ENCODE peak calls at places on chromosome 10, in six cellular contexts. F, Z, S, J, C and G are unnamed samples.

GRCh38 chr10:103021150-103021896 is 103.2 kb downstream of the CNNM2 start:
- DNase-seq in F (peak; percentile 44), Z (no peak), S (no peak), J (peak; percentile 9), C (peak; percentile 3), G (no peak)

GRCh38 chr10:74047304-74047703 is 49.4 kb downstream of the VCL start:
- DNase-seq in F (no peak), Z (no peak), S (peak; percentile 94), J (no peak), C (peak; percentile 80), G (no peak)

GRCh38 chr10:323651-324293 is 188.5 kb downstream of the ZMYND11 start:
- DNase-seq in F (no peak), Z (peak; percentile 72), S (peak; percentile 97), J (no peak), C (peak; percentile 97), G (no peak)

GRCh38 chr10:7218974-7219373 is 191.9 kb downstream of the SFMBT2 start:
- DNase-seq in F (peak; percentile 57), Z (no peak), S (peak; percentile 17), J (no peak), C (peak; percentile 52), G (no peak)

GRCh38 chr10:11227103-11227502 is 209.4 kb downstream of the CELF2 start:
- DNase-seq in F (no peak), Z (no peak), S (no peak), J (no peak), C (no peak), G (no peak)

GRCh38 chr10:32983333-32983909 is 25.4 kb upstream of the ITGB1 start:
- DNase-seq in F (peak; percentile 94), Z (peak; percentile 84), S (peak; percentile 97), J (no peak), C (peak; percentile 98), G (peak; percentile 58)

GRCh38 chr10:25061711-25062455 is 45.5 kb downstream of the THNSL1 start:
- DNase-seq in F (no peak), Z (no peak), S (peak; percentile 20), J (no peak), C (peak; percentile 78), G (no peak)

GRCh38 chr10:113539789-113540188 is 13.1 kb upstream of the HABP2 start:
- DNase-seq in F (no peak), Z (no peak), S (peak; percentile 36), J (no peak), C (peak; percentile 67), G (no peak)

GRCh38 chr10:64573625-64574325 is 1052.6 kb downstream of the REEP3 start:
- DNase-seq in F (no peak), Z (no peak), S (no peak), J (no peak), C (no peak), G (no peak)

GRCh38 chr10:94997763-94998174 is 59.3 kb downstream of the CYP2C9 start:
- DNase-seq in F (peak; percentile 81), Z (no peak), S (no peak), J (peak; percentile 23), C (no peak), G (no peak)
- H3K9ac ChIP-seq in F (no peak overlapping the region), Z (no peak overlapping the region), S (no peak overlapping the region), J (no peak overlapping the region), C (no peak overlapping the region), G (no peak overlapping the region)

DNA sequence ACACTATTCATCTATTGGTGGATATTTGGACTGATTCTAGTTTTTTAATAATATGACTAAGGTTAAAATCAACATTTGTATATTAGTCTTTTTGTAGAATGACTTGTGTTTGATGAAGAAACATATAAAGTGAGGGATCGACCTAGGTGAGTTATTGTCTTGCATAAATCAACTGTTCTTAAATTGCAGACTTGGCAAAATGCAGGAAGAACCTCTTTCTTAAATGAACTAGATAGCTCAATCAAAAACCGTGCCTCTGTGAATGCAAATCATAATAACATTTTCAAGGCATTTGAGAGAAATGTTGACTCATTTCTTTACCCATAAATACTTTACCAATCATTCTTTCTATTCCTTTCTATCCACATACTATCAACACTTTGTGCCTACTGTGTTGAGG is 101.5 kb upstream of the ANK3 start:
- DNase-seq in F (no peak), Z (no peak), S (no peak), J (no peak), C (no peak), G (no peak)
- H3K4me2 ChIP-seq in F (no peak overlapping the region), Z (no peak overlapping the region), S (no peak overlapping the region), J (no peak overlapping the region), C (no peak overlapping the region), G (no peak overlapping the region)

GRCh38 chr10:77505431-77506334 is 131.9 kb downstream of the KCNMA1 start:
- DNase-seq in F (peak; percentile 54), Z (peak; percentile 68), S (peak; percentile 91), J (no peak), C (peak; percentile 96), G (no peak)
- H3K9ac ChIP-seq in F (no peak overlapping the region), Z (peak overlapping the region; percentile 34), S (no peak overlapping the region), J (no peak overlapping the region), C (no peak overlapping the region), G (no peak overlapping the region)

GRCh38 chr10:62052276-62052675 is 150.8 kb downstream of the ARID5B start:
- DNase-seq in F (no peak), Z (no peak), S (no peak), J (no peak), C (no peak), G (no peak)
- H3K4me2 ChIP-seq in F (no peak overlapping the region), Z (no peak overlapping the region), S (peak overlapping the region; percentile 100), J (no peak overlapping the region), C (peak overlapping the region; percentile 80), G (no peak overlapping the region)

GRCh38 chr10:126198681-126199080 is 189.6 kb downstream of the ADAM12 start:
- DNase-seq in F (no peak), Z (no peak), S (no peak), J (no peak), C (peak; percentile 38), G (no peak)
- H3K9ac ChIP-seq in F (no peak overlapping the region), Z (no peak overlapping the region), S (no peak overlapping the region), J (no peak overlapping the region), C (no peak overlapping the region), G (no peak overlapping the region)